ENCODE peak calls at places on chromosomes 5 and 9, in nine cellular contexts. D is endothelial cell; Q is heart right ventricle; V is iris pigment epithelial cell; P is stimulated activated CD4-positive, alpha-beta T cell treated with anti-CD3 and anti-CD28 coated beads, Interleukin-15, amount 100 ng/mL, for 1 hour; J is NCI-H2171 treated with DMSO at 0.1 percent for 48 hours; N is pulmonary artery endothelial cell; M is AG04449; G is PC-9. L is an unnamed sample.

GRCh38 chr5:179051784-179052183 is 8.4 kb upstream of the ZNF354C start:
- DNase-seq in D (no peak), Q (no peak), V (no peak), P (no peak), J (no peak), N (no peak), M (no peak), G (peak; percentile 56), L (no peak)

GRCh38 chr5:73942783-73943182 is 316.8 kb downstream of the ARHGEF28 start:
- DNase-seq in D (no peak), Q (no peak), V (no peak), P (no peak), J (no peak), N (no peak), M (no peak), G (no peak), L (no peak)

GRCh38 chr5:77632526-77633268 is 5.8 kb downstream of the OTP start:
- DNase-seq in D (no peak), Q (no peak), V (no peak), P (no peak), J (no peak), N (no peak), M (no peak), G (no peak), L (no peak)

GRCh38 chr9:31608413-31608812 is 776.0 kb upstream of the ACO1 start:
- DNase-seq in D (no peak), Q (no peak), V (peak; percentile 66), P (no peak), J (peak; percentile 20), N (no peak), M (no peak), G (peak; percentile 37), L (no peak)

GRCh38 chr9:107755267-107755666 is 265.7 kb upstream of the KLF4 start:
- DNase-seq in D (no peak), Q (no peak), V (peak; percentile 57), P (no peak), J (no peak), N (no peak), M (peak; percentile 45), G (peak; percentile 99), L (peak; percentile 77)

GRCh38 chr5:71924980-71925379 is 182.3 kb upstream of the MAP1B start:
- DNase-seq in D (no peak), Q (no peak), V (peak; percentile 87), P (no peak), J (no peak), N (peak; percentile 26), M (no peak), G (no peak), L (peak; percentile 71)

GRCh38 chr5:111221139-111221538 is 3.0 kb upstream of the CAMK4 start:
- DNase-seq in D (no peak), Q (no peak), V (no peak), P (no peak), J (no peak), N (no peak), M (no peak), G (no peak), L (no peak)

GRCh38 chr9:136614967-136615623 is 47.6 kb upstream of the EGFL7 start:
- DNase-seq in D (no peak), Q (peak; percentile 38), V (no peak), P (no peak), J (no peak), N (no peak), M (no peak), G (no peak), L (no peak)

GRCh38 chr9:116156621-116157314 is 3.2 kb downstream of the PAPPA start:
- DNase-seq in D (peak; percentile 22), Q (peak; percentile 63), V (peak; percentile 83), P (no peak), J (peak; percentile 96), N (no peak), M (no peak), G (peak; percentile 70), L (no peak)

GRCh38 chr5:137923856-137924255 is 34.6 kb downstream of the PKD2L2 start:
- DNase-seq in D (no peak), Q (no peak), V (peak; percentile 26), P (no peak), J (no peak), N (no peak), M (no peak), G (no peak), L (no peak)

GRCh38 chr5:142280066-142281011 is 44.5 kb downstream of the SPRY4 start:
- DNase-seq in D (peak; percentile 68), Q (peak; percentile 79), V (peak; percentile 75), P (no peak), J (peak; percentile 1), N (no peak), M (no peak), G (peak; percentile 96), L (no peak)

GRCh38 chr5:142472306-142472951 is 147.6 kb upstream of the SPRY4 start:
- DNase-seq in D (no peak), Q (no peak), V (peak; percentile 95), P (peak; percentile 3), J (no peak), N (peak; percentile 68), M (peak; percentile 61), G (peak; percentile 97), L (no peak)

GRCh38 chr5:15577132-15577531 is 77.2 kb downstream of the FBXL7 start:
- DNase-seq in D (no peak), Q (no peak), V (no peak), P (no peak), J (no peak), N (no peak), M (no peak), G (no peak), L (no peak)

GRCh38 chr5:136016945-136017530 is 11.8 kb upstream of the TGFBI start:
- DNase-seq in D (no peak), Q (no peak), V (peak; percentile 76), P (no peak), J (peak; percentile 32), N (no peak), M (no peak), G (peak; percentile 89), L (peak; percentile 66)

GRCh38 chr9:5510360-5510931 is at the start of gene PDCD1LG2:
- DNase-seq in D (no peak), Q (no peak), V (peak; percentile 84), P (peak; percentile 33), J (no peak), N (no peak), M (peak; percentile 60), G (peak; percentile 55), L (peak; percentile 74)

GRCh38 chr5:72451771-72452505 is 55.3 kb downstream of the ZNF366 start:
- DNase-seq in D (peak; percentile 31), Q (peak; percentile 57), V (peak; percentile 81), P (no peak), J (no peak), N (peak; percentile 99), M (peak; percentile 86), G (peak; percentile 77), L (peak; percentile 46)

GRCh38 chr5:14816374-14816998 is 55.1 kb downstream of the ANKH start:
- DNase-seq in D (no peak), Q (no peak), V (peak; percentile 54), P (no peak), J (no peak), N (no peak), M (no peak), G (no peak), L (no peak)

GRCh38 chr9:93295031-93295430 is 111.1 kb downstream of the WNK2 start:
- DNase-seq in D (no peak), Q (no peak), V (no peak), P (no peak), J (no peak), N (no peak), M (no peak), G (no peak), L (no peak)

GRCh38 chr9:93612796-93613154 is 36.4 kb downstream of the PHF2 start:
- DNase-seq in D (no peak), Q (no peak), V (no peak), P (no peak), J (peak; percentile 88), N (no peak), M (no peak), G (no peak), L (peak; percentile 24)

GRCh38 chr5:34486160-34486765 is 169.9 kb upstream of the RAI14 start:
- DNase-seq in D (peak; percentile 82), Q (peak; percentile 78), V (peak; percentile 88), P (peak; percentile 47), J (peak; percentile 86), N (peak; percentile 56), M (peak; percentile 54), G (peak; percentile 78), L (peak; percentile 72)

GRCh38 chr5:51375084-51375483 is 8.2 kb upstream of the ISL1 start:
- DNase-seq in D (no peak), Q (no peak), V (no peak), P (no peak), J (no peak), N (no peak), M (no peak), G (no peak), L (no peak)

GRCh38 chr5:26872337-26872736 is 166.0 kb downstream of the CDH9 start:
- DNase-seq in D (no peak), Q (no peak), V (no peak), P (no peak), J (no peak), N (no peak), M (no peak), G (no peak), L (no peak)

GRCh38 chr5:96615223-96615622 is 47.0 kb upstream of the CAST start:
- DNase-seq in D (no peak), Q (no peak), V (peak; percentile 45), P (no peak), J (no peak), N (no peak), M (no peak), G (no peak), L (peak; percentile 40)